ENCODE peak calls at places on chromosome 16, in ten cellular contexts. R is right lobe of liver; Y is right atrium auricular region; A is BJ; B is cardiac muscle cell; V is neural progenitor cell; H is aorta; Z is fibroblast of lung; M is H7; P is CD4-positive, CD25-positive, alpha-beta regulatory T cell. O is an unnamed sample.

GRCh38 chr16:52812945-52813556 is 239.6 kb downstream of the CHD9NB start:
- DNase-seq in V (no peak), Z (peak; percentile 75), H (no peak), P (no peak), M (no peak), B (no peak), Y (no peak), A (peak; percentile 8), R (no peak), O (no peak)

GRCh38 chr16:30984669-30985400 is at the start of gene HSD3B7:
- DNase-seq in P (peak; percentile 72), Z (peak; percentile 63), B (peak; percentile 88), Y (peak; percentile 91), V (peak; percentile 90), R (peak; percentile 93), M (peak; percentile 99), H (peak; percentile 98), A (no peak), O (peak; percentile 91)

GRCh38 chr16:35559911-35560636 is 2100.7 kb downstream of the TP53TG3F start:
- DNase-seq in M (no peak), H (no peak), V (no peak), Y (no peak), A (no peak), P (no peak), Z (no peak), B (no peak), R (no peak), O (no peak)

GRCh38 chr16:71201054-71201453 is 29.5 kb downstream of the HYDIN start:
- DNase-seq in H (no peak), M (no peak), B (no peak), R (no peak), A (no peak), P (no peak), Y (no peak), V (no peak), Z (no peak), O (no peak)

GRCh38 chr16:11128211-11129123 is 127.5 kb downstream of the SOCS1 start:
- DNase-seq in R (peak; percentile 83), M (no peak), Y (no peak), V (no peak), B (no peak), H (no peak), A (peak; percentile 21), P (peak; percentile 66), Z (peak; percentile 54), O (no peak)

GRCh38 chr16:16930309-16931000 is 540.3 kb downstream of the XYLT1 start:
- DNase-seq in A (no peak), P (no peak), M (no peak), V (no peak), Z (no peak), H (no peak), Y (no peak), B (no peak), R (no peak), O (no peak)

GRCh38 chr16:67349172-67349571 is 22.6 kb downstream of the LRRC36 start:
- DNase-seq in A (no peak), H (no peak), B (no peak), Y (no peak), P (peak; percentile 49), Z (peak; percentile 28), R (no peak), V (no peak), M (no peak), O (no peak)

GRCh38 chr16:10226672-10227306 is 44.6 kb upstream of the GRIN2A start:
- DNase-seq in V (peak; percentile 31), Y (no peak), H (no peak), M (no peak), R (no peak), B (no peak), A (no peak), P (no peak), Z (no peak), O (no peak)

GRCh38 chr16:29809850-29810698 is 1.9 kb upstream of the PRRT2 start:
- DNase-seq in M (peak; percentile 70), R (peak; percentile 56), P (no peak), A (no peak), V (peak; percentile 52), B (no peak), H (no peak), Y (no peak), Z (no peak), O (no peak)

GRCh38 chr16:81376880-81377279 is 62.1 kb downstream of the GAN start:
- DNase-seq in Z (peak; percentile 35), M (no peak), H (no peak), Y (no peak), V (no peak), B (no peak), P (no peak), R (no peak), A (no peak), O (no peak)

GRCh38 chr16:85682516-85682915 is 6.2 kb downstream of the GINS2 start:
- DNase-seq in Y (no peak), V (no peak), B (no peak), R (peak; percentile 26), A (no peak), M (no peak), H (no peak), P (no peak), Z (no peak), O (no peak)

GRCh38 chr16:85680352-85680944 is 8.3 kb downstream of the GINS2 start:
- DNase-seq in A (no peak), B (no peak), R (peak; percentile 19), H (no peak), V (no peak), M (no peak), Y (no peak), P (peak; percentile 37), Z (no peak), O (no peak)

GRCh38 chr16:85683363-85683762 is 5.4 kb downstream of the GINS2 start:
- DNase-seq in Y (no peak), A (no peak), P (no peak), V (no peak), H (no peak), B (no peak), M (no peak), Z (no peak), R (peak; percentile 42), O (no peak)

GRCh38 chr16:85678821-85679220 is 9.9 kb downstream of the GINS2 start:
- DNase-seq in B (no peak), Y (no peak), P (no peak), V (no peak), A (no peak), H (no peak), M (no peak), R (peak; percentile 0), Z (no peak), O (no peak)

GRCh38 chr16:85681255-85681654 is 7.5 kb downstream of the GINS2 start:
- DNase-seq in V (no peak), A (no peak), R (peak; percentile 79), Z (no peak), H (no peak), P (no peak), Y (no peak), B (no peak), M (no peak), O (no peak)
- H3K36me3 ChIP-seq in V (no peaks in the 10 kb centered on the region), A (peaks cover 6% of the 10 kb centered on the region), R (no peaks in the 10 kb centered on the region), Z (peaks cover 6% of the 10 kb centered on the region), H (no peaks in the 10 kb centered on the region), P (peaks cover 10% of the 10 kb centered on the region), Y (no peaks in the 10 kb centered on the region), B (no peaks in the 10 kb centered on the region), M (peaks cover 25% of the 10 kb centered on the region), O (peaks cover 31% of the 10 kb centered on the region)

DNA sequence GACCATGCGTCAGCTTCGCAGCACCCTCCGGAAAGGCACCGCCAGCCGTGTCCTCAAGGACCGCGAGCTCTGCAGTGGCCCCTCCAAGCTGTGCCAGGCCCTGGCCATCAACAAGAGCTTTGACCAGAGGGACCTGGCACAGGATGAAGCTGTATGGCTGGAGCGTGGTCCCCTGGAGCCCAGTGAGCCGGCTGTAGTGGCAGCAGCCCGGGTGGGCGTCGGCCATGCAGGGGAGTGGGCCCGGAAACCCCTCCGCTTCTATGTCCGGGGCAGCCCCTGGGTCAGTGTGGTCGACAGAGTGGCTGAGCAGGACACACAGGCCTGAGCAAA is 7.4 kb downstream of the MPG start:
- DNase-seq in A (no peak), V (no peak), M (no peak), H (no peak), Z (no peak), Y (no peak), B (no peak), R (no peak), P (no peak), O (no peak)
- H3K36me3 ChIP-seq in A (peaks cover 41% of the 10 kb centered on the region), V (no peaks in the 10 kb centered on the region), M (peaks cover 8% of the 10 kb centered on the region), H (no peaks in the 10 kb centered on the region), Z (peaks cover 46% of the 10 kb centered on the region), Y (peaks cover 51% of the 10 kb centered on the region), B (no peaks in the 10 kb centered on the region), R (no peaks in the 10 kb centered on the region), P (peaks cover 16% of the 10 kb centered on the region), O (no peaks in the 10 kb centered on the region)

GRCh38 chr16:23303685-23304084 is 1.6 kb downstream of the SCNN1B start:
- DNase-seq in A (no peak), H (peak; percentile 9), M (no peak), P (no peak), B (no peak), R (no peak), Z (no peak), Y (no peak), V (no peak), O (no peak)
- H3K36me3 ChIP-seq in A (no peaks in the 10 kb centered on the region), H (no peaks in the 10 kb centered on the region), M (no peaks in the 10 kb centered on the region), P (no peaks in the 10 kb centered on the region), B (no peaks in the 10 kb centered on the region), R (no peaks in the 10 kb centered on the region), Z (no peaks in the 10 kb centered on the region), Y (no peaks in the 10 kb centered on the region), V (no peaks in the 10 kb centered on the region), O (no peaks in the 10 kb centered on the region)

GRCh38 chr16:49587511-49587910 is 213.9 kb downstream of the C16orf78 start:
- DNase-seq in P (no peak), M (no peak), V (no peak), A (no peak), B (no peak), Y (no peak), R (no peak), H (no peak), Z (peak; percentile 24), O (no peak)

GRCh38 chr16:49585143-49585542 is 211.5 kb downstream of the C16orf78 start:
- DNase-seq in V (no peak), R (no peak), M (no peak), B (no peak), A (no peak), H (no peak), Y (no peak), Z (no peak), P (no peak), O (no peak)

GRCh38 chr16:49588061-49588460 is 214.5 kb downstream of the C16orf78 start:
- DNase-seq in B (no peak), V (no peak), R (no peak), Z (no peak), H (no peak), P (no peak), Y (no peak), M (no peak), A (no peak), O (no peak)

GRCh38 chr16:49587051-49587450 is 213.4 kb downstream of the C16orf78 start:
- DNase-seq in Z (no peak), P (no peak), V (no peak), Y (no peak), H (no peak), M (no peak), B (no peak), R (no peak), A (no peak), O (no peak)

DNA sequence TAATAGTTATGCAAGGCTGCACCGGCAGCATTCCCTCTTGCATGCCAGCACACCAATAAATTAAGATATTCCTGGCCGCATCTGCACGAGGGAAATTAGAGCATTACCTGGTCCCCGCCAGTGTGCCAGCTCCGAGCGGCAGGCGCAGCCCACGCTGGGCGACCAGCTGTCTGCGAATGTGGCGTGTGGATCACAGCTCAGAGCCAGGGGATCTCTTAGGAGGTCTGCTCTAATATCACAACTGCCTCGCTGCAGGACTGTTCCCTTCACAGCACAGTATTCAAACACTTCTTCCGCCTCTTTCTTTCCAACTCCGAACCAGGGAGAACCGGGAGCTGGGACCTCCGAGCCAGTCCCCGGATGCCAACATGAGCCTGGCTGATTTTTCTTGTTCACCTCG is 212.9 kb downstream of the C16orf78 start:
- DNase-seq in Z (no peak), P (no peak), H (no peak), Y (no peak), R (no peak), A (no peak), M (no peak), V (no peak), B (no peak), O (no peak)
- H3K36me3 ChIP-seq in Z (no peaks in the 10 kb centered on the region), P (no peaks in the 10 kb centered on the region), H (no peaks in the 10 kb centered on the region), Y (no peaks in the 10 kb centered on the region), R (no peaks in the 10 kb centered on the region), A (no peaks in the 10 kb centered on the region), M (no peaks in the 10 kb centered on the region), V (no peaks in the 10 kb centered on the region), B (no peaks in the 10 kb centered on the region), O (no peaks in the 10 kb centered on the region)